ENCODE peak calls at places on chromosomes 3 and 15, in eight cellular contexts. C is fibroblast of the aortic adventitia, Y is sigmoid colon, U is cardiac muscle cell, X is adrenal gland, S is natural killer cell, E is gastrocnemius medialis, M is fibroblast of mammary gland. R is an unnamed sample.

GRCh38 chr3:25033407-25034029 is 394.5 kb upstream of the RARB start:
- DNase-seq in C (no peak), Y (no peak), U (peak), X (peak), S (no peak), E (no peak), M (peak), R (peak)

GRCh38 chr3:195893516-195893915 is 14.8 kb downstream of the TNK2 start:
- DNase-seq in C (no peak), Y (no peak), U (no peak), X (no peak), S (no peak), E (no peak), M (no peak), R (no peak)

GRCh38 chr3:12993022-12993622 is 80.1 kb downstream of the IQSEC1 start:
- DNase-seq in C (no peak), Y (no peak), U (no peak), X (no peak), S (no peak), E (no peak), M (no peak), R (no peak)

GRCh38 chr15:101436526-101436925 is 53.0 kb downstream of the PCSK6 start:
- DNase-seq in C (no peak), Y (no peak), U (no peak), X (no peak), S (no peak), E (no peak), M (no peak), R (no peak)

GRCh38 chr15:40098489-40099261 is 10.0 kb downstream of the BMF start:
- DNase-seq in C (peak), Y (peak), U (peak), X (peak), S (peak), E (peak), M (peak), R (peak)

GRCh38 chr3:33900809-33901505 is 102.5 kb downstream of the PDCD6IP start:
- DNase-seq in C (no peak), Y (no peak), U (peak), X (no peak), S (no peak), E (no peak), M (no peak), R (no peak)

GRCh38 chr3:37216597-37217097 is 42.3 kb upstream of the LRRFIP2 start:
- DNase-seq in C (no peak), Y (no peak), U (no peak), X (no peak), S (no peak), E (no peak), M (no peak), R (no peak)

GRCh38 chr3:187979543-187979942 is 174.4 kb upstream of the LPP start:
- DNase-seq in C (no peak), Y (no peak), U (no peak), X (no peak), S (no peak), E (no peak), M (no peak), R (no peak)

GRCh38 chr15:25492315-25492714 is 53.5 kb upstream of the UBE3A start:
- DNase-seq in C (no peak), Y (no peak), U (no peak), X (no peak), S (no peak), E (no peak), M (no peak), R (no peak)

GRCh38 chr15:90561344-90562244 is 31.9 kb downstream of the CRTC3 start:
- DNase-seq in C (peak), Y (no peak), U (peak), X (no peak), S (no peak), E (no peak), M (peak), R (no peak)

GRCh38 chr15:38708672-38709188 is 144.1 kb upstream of the RASGRP1 start:
- DNase-seq in C (no peak), Y (no peak), U (no peak), X (no peak), S (no peak), E (no peak), M (no peak), R (no peak)

GRCh38 chr3:99348451-99348850 is 289.9 kb upstream of the COL8A1 start:
- DNase-seq in C (no peak), Y (no peak), U (no peak), X (no peak), S (no peak), E (no peak), M (no peak), R (no peak)

GRCh38 chr3:40258555-40258954 is 51.0 kb upstream of the EIF1B start:
- DNase-seq in C (peak), Y (no peak), U (peak), X (no peak), S (no peak), E (no peak), M (peak), R (peak)

GRCh38 chr15:73807865-73808264 is 54.7 kb upstream of the INSYN1 start:
- DNase-seq in C (no peak), Y (no peak), U (no peak), X (no peak), S (no peak), E (no peak), M (no peak), R (no peak)

GRCh38 chr3:170499562-170500156 is 81.0 kb downstream of the CLDN11 start:
- DNase-seq in C (peak), Y (no peak), U (peak), X (peak), S (no peak), E (no peak), M (peak), R (peak)

GRCh38 chr3:131903988-131904415 is 130.8 kb downstream of the CPNE4 start:
- DNase-seq in C (peak), Y (no peak), U (peak), X (no peak), S (no peak), E (no peak), M (peak), R (peak)

GRCh38 chr3:129695203-129695602 is 88.7 kb upstream of the PLXND1 start:
- DNase-seq in C (peak), Y (peak), U (peak), X (no peak), S (no peak), E (no peak), M (peak), R (peak)

GRCh38 chr15:90422043-90422442 is 34.0 kb downstream of the IQGAP1 start:
- DNase-seq in C (no peak), Y (no peak), U (no peak), X (no peak), S (no peak), E (no peak), M (no peak), R (no peak)

GRCh38 chr3:76930712-76931111 is 109.2 kb upstream of the ROBO2 start:
- DNase-seq in C (no peak), Y (no peak), U (no peak), X (no peak), S (no peak), E (no peak), M (no peak), R (no peak)

GRCh38 chr15:80967451-80967850 is 22.2 kb downstream of the MESD start:
- DNase-seq in C (peak), Y (no peak), U (peak), X (no peak), S (no peak), E (no peak), M (no peak), R (no peak)

GRCh38 chr15:80777836-80778620 is 1.1 kb upstream of the CEMIP start:
- DNase-seq in C (peak), Y (no peak), U (no peak), X (no peak), S (no peak), E (no peak), M (no peak), R (peak)

GRCh38 chr15:81506071-81506470 is 132.1 kb upstream of the TMC3 start:
- DNase-seq in C (no peak), Y (no peak), U (no peak), X (no peak), S (no peak), E (no peak), M (no peak), R (peak)

GRCh38 chr3:65732060-65732933 is 306.4 kb downstream of the MAGI1 start:
- DNase-seq in C (peak), Y (no peak), U (peak), X (peak), S (no peak), E (no peak), M (peak), R (peak)

GRCh38 chr3:169246158-169246557 is 417.4 kb downstream of the MECOM start:
- DNase-seq in C (no peak), Y (no peak), U (no peak), X (no peak), S (no peak), E (no peak), M (no peak), R (no peak)

DNA sequence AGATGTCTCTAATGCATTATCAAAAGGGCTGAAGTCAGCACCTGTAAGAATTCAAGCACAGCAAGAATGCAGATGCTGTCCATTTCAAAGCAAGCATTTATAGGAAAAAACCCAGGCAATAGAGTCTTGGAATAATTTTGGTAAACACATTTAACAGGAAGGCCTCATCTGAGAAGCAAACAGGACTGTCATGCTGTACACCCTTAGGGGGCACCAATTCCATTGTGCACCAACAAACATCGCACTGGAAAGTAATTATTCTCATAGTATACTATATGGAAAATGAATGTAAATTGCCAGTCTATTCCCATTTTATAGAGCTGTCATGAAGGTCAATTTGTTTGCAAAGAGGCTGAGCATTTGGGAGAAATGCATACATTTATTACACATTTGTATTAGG is 247.3 kb upstream of the SUCLG2 start:
- DNase-seq in C (no peak), Y (no peak), U (no peak), X (no peak), S (no peak), E (no peak), M (no peak), R (no peak)
- TF ChIP-seq CTCF in C (no peak), Y (no peak), U (no peak), X (no peak), S (no peak), E (no peak), M (no peak), R (no peak)

DNA sequence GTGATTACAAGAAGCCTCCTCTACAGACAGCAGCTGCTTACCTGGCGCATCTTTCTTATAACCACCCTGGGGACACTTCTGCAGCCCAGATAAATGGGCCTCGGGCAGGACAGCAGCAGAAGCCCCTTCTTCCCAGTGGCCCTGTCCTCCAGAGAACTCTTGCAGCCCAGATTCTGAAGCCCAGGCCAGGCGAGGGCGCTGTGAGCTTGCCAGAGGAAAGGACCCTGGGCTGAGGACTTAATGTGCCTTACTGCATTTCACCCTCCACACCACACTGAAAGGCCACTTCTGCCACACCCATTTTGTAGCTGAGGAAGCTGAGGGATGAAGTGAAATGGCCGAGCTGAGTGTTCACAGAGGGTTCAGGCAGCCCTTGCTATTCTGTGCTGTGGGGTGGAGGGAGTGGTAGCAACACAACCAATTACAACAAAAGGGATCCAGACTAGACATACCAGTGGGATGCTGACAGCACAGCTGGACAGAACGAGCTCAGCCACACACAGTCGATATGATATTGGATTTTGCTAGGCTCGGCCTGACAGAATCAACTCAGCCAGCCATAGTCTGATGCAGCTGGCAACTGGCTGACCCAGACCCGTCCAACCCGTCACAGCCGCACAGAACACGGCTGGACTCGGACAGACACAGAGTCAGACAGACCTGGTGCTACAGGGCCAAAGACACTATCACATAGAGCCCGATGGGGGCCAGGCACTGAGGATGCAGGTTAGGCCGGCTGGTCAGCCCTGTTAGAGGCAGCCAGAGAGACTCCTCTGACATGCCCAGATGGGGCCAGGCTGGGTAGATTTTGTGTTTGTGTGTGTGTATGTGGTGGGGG is 7.3 kb downstream of the ACOX2 start:
- DNase-seq in C (peak), Y (no peak), U (peak), X (no peak), S (no peak), E (no peak), M (peak), R (no peak)
- TF ChIP-seq CTCF in C (peak), Y (no peak), U (peak), X (no peak), S (no peak), E (no peak), M (peak), R (peak)

GRCh38 chr15:55917881-55918296 is 75.5 kb downstream of the NEDD4 start:
- DNase-seq in C (peak), Y (no peak), U (peak), X (no peak), S (no peak), E (no peak), M (peak), R (peak)
- TF ChIP-seq CTCF in C (peak), Y (no peak), U (peak), X (peak), S (no peak), E (peak), M (peak), R (peak)

DNA sequence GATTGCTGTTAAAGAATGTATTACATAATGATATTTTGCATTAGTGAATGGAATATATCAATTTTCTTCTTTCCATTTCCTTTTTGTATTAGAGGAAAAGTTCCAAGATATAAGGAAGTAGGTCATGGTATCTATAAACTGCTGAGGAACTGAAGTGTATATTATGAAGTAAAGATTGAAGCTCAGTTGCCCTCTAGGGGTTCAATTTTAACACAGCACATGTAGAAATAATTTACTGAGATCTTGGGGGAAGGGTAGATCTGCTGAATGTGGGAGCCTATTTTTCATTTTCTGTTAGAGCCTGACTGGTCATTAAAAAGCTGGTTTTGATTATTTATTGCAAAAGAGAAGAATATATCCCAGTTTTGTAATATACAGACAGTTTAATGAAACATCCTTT is 45.2 kb downstream of the CMC1 start:
- DNase-seq in C (peak), Y (no peak), U (peak), X (no peak), S (no peak), E (no peak), M (peak), R (peak)
- TF ChIP-seq CTCF in C (peak), Y (peak), U (peak), X (peak), S (peak), E (peak), M (peak), R (peak)

GRCh38 chr3:186588619-186589018 is 18.1 kb downstream of the DNAJB11 start:
- DNase-seq in C (no peak), Y (no peak), U (no peak), X (no peak), S (no peak), E (no peak), M (no peak), R (peak)

GRCh38 chr3:186590580-186591296 is 20.2 kb downstream of the DNAJB11 start:
- DNase-seq in C (no peak), Y (no peak), U (peak), X (no peak), S (no peak), E (no peak), M (no peak), R (no peak)

GRCh38 chr3:186589856-186590579 is 19.5 kb downstream of the DNAJB11 start:
- DNase-seq in C (peak), Y (no peak), U (peak), X (no peak), S (no peak), E (no peak), M (peak), R (peak)

GRCh38 chr3:186587183-186587582 is 16.7 kb downstream of the DNAJB11 start:
- DNase-seq in C (no peak), Y (no peak), U (no peak), X (no peak), S (no peak), E (no peak), M (no peak), R (no peak)

DNA sequence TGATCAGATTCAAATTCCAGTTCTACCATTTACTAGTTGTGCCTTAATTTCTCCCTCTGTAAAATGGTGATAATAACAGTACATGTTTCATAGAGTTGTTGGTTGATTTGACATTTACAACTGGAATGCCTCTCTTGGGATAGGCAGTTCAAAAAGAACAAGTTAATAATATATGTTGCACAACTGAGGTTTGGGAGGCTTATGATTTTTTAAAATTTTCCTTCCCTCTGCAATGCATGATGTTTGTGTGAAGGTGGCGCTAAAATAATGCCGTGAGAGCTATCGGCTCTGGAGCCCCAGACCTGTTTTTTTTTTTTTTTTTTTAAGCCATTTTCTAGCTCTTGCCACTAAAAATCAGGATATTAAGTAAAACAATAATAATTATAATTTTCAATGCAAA is 18.6 kb downstream of the DNAJB11 start:
- DNase-seq in C (peak), Y (no peak), U (peak), X (no peak), S (no peak), E (no peak), M (peak), R (peak)
- TF ChIP-seq CTCF in C (peak), Y (no peak), U (peak), X (no peak), S (no peak), E (no peak), M (peak), R (peak)

DNA sequence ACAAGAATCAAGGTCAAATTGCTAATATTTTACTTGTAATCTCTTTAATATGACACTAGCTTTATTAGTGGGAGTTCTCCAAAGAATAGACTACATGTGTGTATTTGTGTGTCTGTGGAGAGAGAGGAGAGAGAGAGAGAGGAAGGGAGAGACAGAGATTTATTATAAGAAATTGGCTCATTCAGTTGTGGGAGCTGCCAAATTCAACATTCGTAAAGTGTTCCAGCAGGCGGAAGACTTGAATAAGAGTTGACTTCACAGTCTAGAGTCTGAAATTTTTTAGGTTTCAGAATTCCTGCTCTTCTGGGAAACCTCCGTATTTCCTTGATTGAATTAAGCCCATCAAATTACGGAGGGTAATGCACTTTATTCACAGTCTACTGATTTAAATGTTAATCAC is 4.7 kb upstream of the CLDN1 start:
- DNase-seq in C (peak), Y (no peak), U (peak), X (peak), S (no peak), E (no peak), M (peak), R (no peak)
- TF ChIP-seq CTCF in C (peak), Y (no peak), U (peak), X (peak), S (no peak), E (no peak), M (peak), R (no peak)

GRCh38 chr3:52289747-52290595 is 2.3 kb downstream of the GLYCTK start:
- DNase-seq in C (no peak), Y (peak), U (no peak), X (no peak), S (no peak), E (no peak), M (no peak), R (no peak)
- TF ChIP-seq CTCF in C (no peak), Y (no peak), U (no peak), X (no peak), S (no peak), E (no peak), M (no peak), R (no peak)

GRCh38 chr3:51717446-51717845 is 10.6 kb downstream of the GRM2 start:
- DNase-seq in C (no peak), Y (no peak), U (no peak), X (no peak), S (no peak), E (no peak), M (no peak), R (no peak)

GRCh38 chr3:51717947-51718346 is 11.1 kb downstream of the GRM2 start:
- DNase-seq in C (no peak), Y (no peak), U (no peak), X (no peak), S (no peak), E (no peak), M (no peak), R (no peak)

GRCh38 chr3:51719413-51720025 is 12.7 kb downstream of the GRM2 start:
- DNase-seq in C (no peak), Y (no peak), U (no peak), X (no peak), S (no peak), E (no peak), M (no peak), R (no peak)

GRCh38 chr3:51720292-51721061 is 13.6 kb downstream of the GRM2 start:
- DNase-seq in C (no peak), Y (no peak), U (no peak), X (no peak), S (no peak), E (no peak), M (no peak), R (no peak)

GRCh38 chr3:51718547-51719412 is 11.9 kb downstream of the GRM2 start:
- DNase-seq in C (peak), Y (peak), U (peak), X (peak), S (peak), E (no peak), M (peak), R (peak)
- TF ChIP-seq CTCF in C (peak), Y (no peak), U (peak), X (peak), S (no peak), E (peak), M (peak), R (peak)